ENCODE peak calls at places on chromosome 18, in ten cellular contexts. G is neural progenitor cell; Z is CD4-positive, alpha-beta T cell; I is IMR-90; K is RWPE1; F is left lung; R is CD8-positive, alpha-beta memory T cell; Q is AG04450; O is HCT116; V is naive thymus-derived CD4-positive, alpha-beta T cell. X is an unnamed sample.

GRCh38 chr18:28999711-29000110 is 822.8 kb upstream of the CDH2 start:
- DNase-seq in Z (no peak), Q (no peak), K (no peak), V (no peak), R (no peak), F (no peak), G (no peak), O (no peak), I (peak; percentile 59), X (no peak)

GRCh38 chr18:57709335-57709734 is 87.7 kb upstream of the NARS1 start:
- DNase-seq in R (no peak), K (no peak), F (no peak), Q (no peak), V (no peak), I (no peak), Z (no peak), G (no peak), O (no peak), X (no peak)

GRCh38 chr18:39105095-39105494 is 1539.5 kb upstream of the CELF4 start:
- DNase-seq in V (no peak), I (no peak), Z (no peak), O (no peak), G (no peak), R (no peak), F (no peak), K (no peak), Q (no peak), X (no peak)

GRCh38 chr18:31176531-31176930 is 13.9 kb upstream of the DSC1 start:
- DNase-seq in K (no peak), I (peak; percentile 2), O (no peak), Z (no peak), Q (no peak), G (no peak), V (no peak), F (no peak), R (no peak), X (no peak)

GRCh38 chr18:43662657-43663056 is 385.4 kb upstream of the SYT4 start:
- DNase-seq in I (peak; percentile 93), R (no peak), K (peak; percentile 0), O (no peak), Z (no peak), F (no peak), V (no peak), G (no peak), Q (peak; percentile 80), X (peak; percentile 86)

GRCh38 chr18:23526516-23527063 is 23.3 kb downstream of the RMC1 start:
- DNase-seq in F (no peak), R (no peak), K (no peak), Q (no peak), O (no peak), G (no peak), I (no peak), Z (no peak), V (no peak), X (no peak)

GRCh38 chr18:35117951-35118411 is 76.8 kb downstream of the MAPRE2 start:
- DNase-seq in I (peak; percentile 70), K (no peak), V (no peak), R (no peak), Z (no peak), G (peak; percentile 31), O (no peak), F (no peak), Q (peak; percentile 8), X (no peak)

GRCh38 chr18:56112013-56112749 is 524.2 kb upstream of the TCF4 start:
- DNase-seq in I (peak; percentile 75), Z (no peak), V (no peak), F (no peak), R (no peak), Q (no peak), O (no peak), G (no peak), K (no peak), X (no peak)

GRCh38 chr18:40357536-40357935 is 1597.5 kb upstream of the PIK3C3 start:
- DNase-seq in F (no peak), K (no peak), Q (no peak), Z (no peak), V (no peak), R (no peak), I (no peak), G (no peak), O (no peak), X (no peak)

GRCh38 chr18:59085797-59086196 is 53.9 kb upstream of the SEC11C start:
- DNase-seq in O (no peak), Z (no peak), G (no peak), K (no peak), I (peak; percentile 70), V (no peak), Q (no peak), F (no peak), R (no peak), X (no peak)

GRCh38 chr18:59084286-59084779 is 55.4 kb upstream of the SEC11C start:
- DNase-seq in V (peak; percentile 28), Z (peak; percentile 62), F (peak; percentile 74), O (peak; percentile 75), R (peak; percentile 34), Q (peak; percentile 34), G (peak; percentile 88), I (peak; percentile 76), K (peak; percentile 40), X (peak; percentile 72)

GRCh38 chr18:59086522-59086921 is 53.2 kb upstream of the SEC11C start:
- DNase-seq in Z (no peak), Q (no peak), V (no peak), O (no peak), F (no peak), I (no peak), R (no peak), G (no peak), K (no peak), X (no peak)

GRCh38 chr18:59085126-59085794 is 54.4 kb upstream of the SEC11C start:
- DNase-seq in Z (no peak), O (no peak), R (no peak), Q (no peak), I (no peak), K (no peak), F (no peak), V (no peak), G (no peak), X (no peak)

GRCh38 chr18:59087391-59087790 is 52.3 kb upstream of the SEC11C start:
- DNase-seq in O (no peak), R (no peak), I (peak; percentile 7), K (no peak), Z (peak; percentile 3), G (no peak), Q (no peak), V (peak; percentile 25), F (no peak), X (no peak)
- H3K27ac ChIP-seq in O (no peak overlapping the region), R (no peak overlapping the region), I (no peak overlapping the region), K (no peak overlapping the region), Z (no peak overlapping the region), G (no peak overlapping the region), Q (no peak overlapping the region), V (no peak overlapping the region), F (no peak overlapping the region), X (no peak overlapping the region)

DNA sequence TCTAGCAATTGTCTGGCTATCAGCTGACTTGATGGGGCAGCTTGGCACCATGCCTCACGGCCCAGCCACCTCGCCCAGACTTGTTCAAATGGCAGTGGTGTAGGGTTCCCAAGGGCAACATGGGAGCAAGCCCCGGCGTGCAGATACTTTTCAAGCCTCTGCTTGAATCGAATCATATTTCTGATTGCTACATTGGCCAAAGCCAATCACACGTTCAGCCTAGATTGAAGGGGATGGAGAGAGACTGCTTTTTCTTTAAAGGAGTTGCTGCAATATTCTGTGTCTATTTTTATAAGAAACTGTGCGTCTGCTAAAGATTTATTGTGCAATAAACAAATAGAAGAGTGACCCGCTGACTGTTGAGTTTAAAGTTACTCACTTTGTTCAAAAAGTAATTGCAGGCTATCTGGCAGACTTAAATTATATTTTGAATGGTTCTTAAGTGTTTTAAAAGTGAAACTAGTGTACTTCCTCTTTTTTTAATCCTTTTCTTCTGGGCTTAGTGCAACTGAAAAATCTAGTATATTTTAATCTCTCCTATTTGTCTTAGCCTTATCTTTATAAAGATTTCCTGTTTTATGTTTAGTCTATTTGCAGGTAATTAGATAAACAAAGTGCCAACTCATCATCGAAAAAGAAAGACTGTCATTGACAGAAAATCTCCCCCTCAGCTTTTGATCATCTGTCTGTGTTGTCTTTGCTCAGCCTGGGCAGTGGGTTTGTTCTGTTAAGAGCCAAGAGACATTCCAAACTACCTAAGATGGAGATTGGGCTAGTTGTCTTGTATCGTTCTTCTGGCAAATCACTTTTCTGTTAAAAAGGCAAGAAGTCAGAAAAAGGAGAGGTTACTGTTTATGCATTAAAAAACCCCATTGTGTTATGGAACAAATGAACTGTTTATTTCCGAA is 156.1 kb downstream of the TPGS2 start:
- DNase-seq in G (no peak), I (peak; percentile 67), F (peak; percentile 53), O (no peak), K (peak; percentile 69), Z (no peak), Q (no peak), R (no peak), V (no peak), X (no peak)
- H3K27ac ChIP-seq in G (no peak overlapping the region), I (peak overlapping the region; percentile 76), F (peak overlapping the region; percentile 24), O (no peak overlapping the region), K (peak overlapping the region; percentile 84), Z (no peak overlapping the region), Q (peak overlapping the region; percentile 55), R (no peak overlapping the region), V (no peak overlapping the region), X (no peak overlapping the region)

GRCh38 chr18:3626927-3627240 is 176.9 kb downstream of the TGIF1 start:
- DNase-seq in K (no peak), F (no peak), G (no peak), Q (no peak), V (no peak), R (no peak), O (no peak), Z (no peak), I (no peak), X (no peak)
- H3K27ac ChIP-seq in K (peak overlapping the region; percentile 82), F (no peak overlapping the region), G (no peak overlapping the region), Q (no peak overlapping the region), V (no peak overlapping the region), R (peak overlapping the region; percentile 38), O (peak overlapping the region; percentile 100), Z (no peak overlapping the region), I (no peak overlapping the region), X (no peak overlapping the region)

GRCh38 chr18:79944126-79944731 is 7.2 kb downstream of the SLC66A2 start:
- DNase-seq in I (no peak), R (no peak), Z (no peak), Q (no peak), K (no peak), V (no peak), O (no peak), F (no peak), G (no peak), X (no peak)

GRCh38 chr18:79943608-79944125 is 7.8 kb downstream of the SLC66A2 start:
- DNase-seq in G (no peak), F (no peak), V (no peak), Z (no peak), I (no peak), O (no peak), K (no peak), R (no peak), Q (no peak), X (no peak)

GRCh38 chr18:79945118-79946042 is 6.1 kb downstream of the SLC66A2 start:
- DNase-seq in K (no peak), Q (no peak), Z (no peak), V (no peak), G (no peak), R (no peak), F (no peak), O (no peak), I (no peak), X (peak; percentile 21)

GRCh38 chr18:79942786-79943607 is 8.5 kb downstream of the SLC66A2 start:
- DNase-seq in Q (no peak), Z (no peak), I (no peak), V (no peak), G (no peak), K (no peak), R (no peak), O (no peak), F (no peak), X (no peak)

GRCh38 chr18:79944746-79945117 is 6.7 kb downstream of the SLC66A2 start:
- DNase-seq in K (no peak), F (no peak), I (no peak), R (no peak), V (no peak), G (no peak), O (no peak), Z (no peak), Q (no peak), X (no peak)
- H3K27ac ChIP-seq in K (peak overlapping the region; percentile 15), F (no peak overlapping the region), I (no peak overlapping the region), R (no peak overlapping the region), V (peak overlapping the region; percentile 23), G (no peak overlapping the region), O (no peak overlapping the region), Z (no peak overlapping the region), Q (no peak overlapping the region), X (no peak overlapping the region)